ENCODE peak calls at places on chromosomes 4 and X, in nine cellular contexts. Y is brain microvascular endothelial cell, H is adipocyte, U is HL-60, A is ascending aorta, M is AG04450, S is right lobe of liver, Q is uterus, X is thoracic aorta. Z is an unnamed sample. For H3K27me3, the result is how much of the 10 kb centered on the place peaks cover.

GRCh38 chr4:126223784-126224407 is 909.1 kb downstream of the FAT4 start:
- DNase-seq in U (no peak), M (no peak), H (peak), A (no peak), Q (no peak), X (no peak), S (no peak), Y (no peak), Z (no peak)

GRCh38 chrX:1398431-1399340 is 6.8 kb upstream of the SLC25A6 start:
- DNase-seq in U (no peak), A (no peak), M (no peak), S (no peak), X (no peak), Q (no peak), H (no peak), Y (no peak), Z (no peak)

GRCh38 chr4:135249006-135249405 is 1047.4 kb upstream of the PABPC4L start:
- DNase-seq in Q (no peak), X (no peak), A (no peak), Y (no peak), M (no peak), U (no peak), H (no peak), S (no peak), Z (no peak)

GRCh38 chr4:1035510-1035909 is 24.1 kb downstream of the FGFRL1 start:
- DNase-seq in M (no peak), X (no peak), S (no peak), A (no peak), Q (no peak), H (no peak), U (no peak), Y (no peak), Z (no peak)

GRCh38 chr4:133402616-133403015 is 253.5 kb downstream of the PCDH10 start:
- DNase-seq in Q (no peak), A (no peak), H (peak), X (no peak), Y (peak), U (no peak), M (no peak), S (no peak), Z (peak)

GRCh38 chrX:11244641-11245040 is 48.6 kb upstream of the AMELX start:
- DNase-seq in U (no peak), S (no peak), A (no peak), M (no peak), H (peak), Y (no peak), X (no peak), Q (peak), Z (peak)

GRCh38 chr4:165207016-165207430 is 338 bp upstream of the KLHL2 start:
- DNase-seq in Y (peak), S (peak), X (no peak), Q (peak), A (no peak), H (no peak), U (no peak), M (no peak), Z (no peak)

GRCh38 chr4:108794136-108794535 is 31.3 kb upstream of the ETNPPL start:
- DNase-seq in S (peak), H (peak), A (no peak), Q (no peak), M (no peak), Y (peak), X (no peak), U (no peak), Z (peak)

GRCh38 chr4:172232966-172233365 is 419.8 kb downstream of the GALNTL6 start:
- DNase-seq in H (peak), Q (no peak), Y (no peak), X (no peak), A (no peak), U (no peak), M (no peak), S (no peak), Z (no peak)

GRCh38 chr4:40722576-40723161 is 27.1 kb upstream of the NSUN7 start:
- DNase-seq in X (no peak), A (no peak), M (no peak), H (no peak), Q (no peak), U (peak), Y (no peak), S (no peak), Z (peak)

GRCh38 chrX:20362268-20363002 is 95.7 kb upstream of the RPS6KA3 start:
- DNase-seq in M (no peak), Q (no peak), X (no peak), S (no peak), Y (peak), H (peak), A (no peak), U (no peak), Z (no peak)

GRCh38 chr4:89829470-89830138 is 7.4 kb downstream of the SNCA start:
- DNase-seq in X (no peak), Y (no peak), A (no peak), Q (no peak), M (no peak), S (no peak), U (peak), H (peak), Z (peak)

GRCh38 chrX:45353462-45353861 is 152.8 kb upstream of the DIPK2B start:
- DNase-seq in U (no peak), X (no peak), H (no peak), S (no peak), M (no peak), Y (no peak), Q (no peak), A (no peak), Z (no peak)

GRCh38 chrX:109783712-109784109 is 50.7 kb upstream of the ACSL4 start:
- DNase-seq in Y (no peak), H (no peak), A (no peak), U (no peak), M (no peak), S (no peak), X (no peak), Q (peak), Z (peak)
- H3K27me3 ChIP-seq in Y (under half), H (under half), A (under half), U (under half), M (under half), S (under half), X (under half), Q (under half), Z (under half)

GRCh38 chr4:3482707-3483106 is 19.6 kb downstream of the DOK7 start:
- DNase-seq in M (no peak), Y (no peak), A (no peak), S (no peak), U (no peak), Q (no peak), X (no peak), H (no peak), Z (no peak)
- H3K27me3 ChIP-seq in M (under half), Y (under half), A (under half), S (under half), U (under half), Q (under half), X (under half), H (under half), Z (under half)

GRCh38 chr4:3832536-3833220 is 66.5 kb downstream of the ADRA2C start:
- DNase-seq in S (no peak), H (no peak), M (no peak), Q (no peak), U (no peak), Y (no peak), X (no peak), A (no peak), Z (no peak)
- H3K27me3 ChIP-seq in S (under half), H (half or more), M (under half), Q (under half), U (under half), Y (under half), X (under half), A (under half), Z (under half)

DNA sequence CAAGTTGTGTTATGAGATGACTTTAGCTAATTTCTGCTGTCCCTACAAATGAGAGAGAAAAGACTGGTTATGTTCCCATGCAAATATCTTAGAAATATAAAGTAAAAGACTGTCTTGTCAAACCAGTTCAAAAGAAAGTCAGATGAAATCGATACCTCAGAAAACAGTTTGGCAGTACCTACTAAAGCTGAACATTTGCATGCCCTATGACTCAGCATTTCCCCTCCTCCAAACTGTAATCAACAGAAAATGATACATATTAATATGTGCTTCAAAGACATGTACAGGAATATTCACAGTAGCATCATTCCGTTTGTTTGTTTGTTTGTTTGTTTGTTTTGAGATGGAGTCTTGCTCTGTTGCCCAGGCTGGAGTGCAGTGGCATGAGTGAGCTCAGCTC is 90.3 kb downstream of the ARX start:
- DNase-seq in Y (no peak), S (no peak), X (no peak), M (no peak), A (no peak), U (no peak), Q (no peak), H (no peak), Z (no peak)
- H3K27me3 ChIP-seq in Y (under half), S (under half), X (under half), M (under half), A (under half), U (under half), Q (under half), H (under half), Z (under half)

DNA sequence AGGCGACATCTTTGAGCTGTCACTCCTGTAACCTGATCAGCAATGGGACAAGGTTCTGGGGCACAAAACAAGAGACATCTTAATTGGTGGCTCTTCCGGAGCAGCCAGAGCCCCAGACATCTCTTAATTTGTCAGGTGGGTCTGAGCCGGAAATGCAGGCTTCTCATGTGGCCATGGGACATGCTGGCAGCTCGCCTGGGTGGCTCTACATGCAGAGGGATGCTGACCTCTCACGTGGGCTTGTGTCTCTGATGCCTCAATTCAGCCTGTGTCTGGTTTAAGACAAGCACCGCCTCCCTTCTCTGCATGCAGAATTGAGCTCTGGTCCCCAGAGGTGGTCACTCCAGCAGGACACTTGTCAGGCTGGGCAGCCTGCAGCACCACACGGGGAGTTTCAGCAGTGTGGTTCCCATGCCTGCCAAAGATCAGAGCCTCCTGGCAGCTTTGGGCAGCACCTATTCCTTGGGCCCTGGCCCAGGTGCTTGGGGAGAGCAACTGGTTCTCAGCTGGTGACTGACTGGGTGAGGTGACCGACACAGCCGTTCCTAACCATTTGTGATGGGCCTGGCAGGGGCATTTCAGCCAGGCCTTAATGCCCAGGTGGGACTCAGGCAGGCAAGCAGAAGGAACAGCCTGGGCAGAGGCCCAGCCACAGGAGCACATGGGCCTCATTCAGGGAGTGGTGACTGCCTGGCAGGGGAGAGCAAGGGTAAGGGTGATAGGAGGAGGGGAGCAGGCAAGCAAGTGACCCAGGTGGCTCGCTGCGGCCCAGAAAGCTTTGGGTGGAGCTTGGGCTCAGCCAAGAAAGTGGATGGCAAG is 53.4 kb downstream of the HMX1 start:
- DNase-seq in S (peak), Y (no peak), A (no peak), H (no peak), Q (no peak), U (no peak), X (no peak), M (no peak), Z (no peak)
- H3K27me3 ChIP-seq in S (under half), Y (under half), A (under half), H (under half), Q (under half), U (under half), X (under half), M (under half), Z (under half)

GRCh38 chrX:104250470-104250869 is 4.3 kb downstream of the ESX1 start:
- DNase-seq in S (no peak), Y (no peak), M (no peak), H (no peak), X (no peak), Q (no peak), A (no peak), U (no peak), Z (no peak)
- H3K27me3 ChIP-seq in S (under half), Y (under half), M (under half), H (half or more), X (under half), Q (under half), A (under half), U (under half), Z (under half)

GRCh38 chr4:16646459-16646858 is 252.0 kb downstream of the LDB2 start:
- DNase-seq in H (no peak), Y (no peak), A (no peak), Q (no peak), M (no peak), X (no peak), S (no peak), U (no peak), Z (no peak)

GRCh38 chr4:16641971-16642370 is 256.5 kb downstream of the LDB2 start:
- DNase-seq in S (no peak), Y (no peak), Q (peak), X (no peak), U (no peak), A (no peak), M (no peak), H (peak), Z (no peak)

GRCh38 chr4:16642897-16643296 is 255.5 kb downstream of the LDB2 start:
- DNase-seq in S (no peak), A (no peak), X (no peak), H (no peak), M (no peak), Q (no peak), U (no peak), Y (no peak), Z (no peak)

GRCh38 chr4:16643852-16644251 is 254.6 kb downstream of the LDB2 start:
- DNase-seq in H (no peak), Q (no peak), U (no peak), M (no peak), A (no peak), S (no peak), Y (no peak), X (no peak), Z (no peak)
- H3K27me3 ChIP-seq in H (under half), Q (under half), U (under half), M (under half), A (under half), S (under half), Y (under half), X (under half), Z (under half)

DNA sequence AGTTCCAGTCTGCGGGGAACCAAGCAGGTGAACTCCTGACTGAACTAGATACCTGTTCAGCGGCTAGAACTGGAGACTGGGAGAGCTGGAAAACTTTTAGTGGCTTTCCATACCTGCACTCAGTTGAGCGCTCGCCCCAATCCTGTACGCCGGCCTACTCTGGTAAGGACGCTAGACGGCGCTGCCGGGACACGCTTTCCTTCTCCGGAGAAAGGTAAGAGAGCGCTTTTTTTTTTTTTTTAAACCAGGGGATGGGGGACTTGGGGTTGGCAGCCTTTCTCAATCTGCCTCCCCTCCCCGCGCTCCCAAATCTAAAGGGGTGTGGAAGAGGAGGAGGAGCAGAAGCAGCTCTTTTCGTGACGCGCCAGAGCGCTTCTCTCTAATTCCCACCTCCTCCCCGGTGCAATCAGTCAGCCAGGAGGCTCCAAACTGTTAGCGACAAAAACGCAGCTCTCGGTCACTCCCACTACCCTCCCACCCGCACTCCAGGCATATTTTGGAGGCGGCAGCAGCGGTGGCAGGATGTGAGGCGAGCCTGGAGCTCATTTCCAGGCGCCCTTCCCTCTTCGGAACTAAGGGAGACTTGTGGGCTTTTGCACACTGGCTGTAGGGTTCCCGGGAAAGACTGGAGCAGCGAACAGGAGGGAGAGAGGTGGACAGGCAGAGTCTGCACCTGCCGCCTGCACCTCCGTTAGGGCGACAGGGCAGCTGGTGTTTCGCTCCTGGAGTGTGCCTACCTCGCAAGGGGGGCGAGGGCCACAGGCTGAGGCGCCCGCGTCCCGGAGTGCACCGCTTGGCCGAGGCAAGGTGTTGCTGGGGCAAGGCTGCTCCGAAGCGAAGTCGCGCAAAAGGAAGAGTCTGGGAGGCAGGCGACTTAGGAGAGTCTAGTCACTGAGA is at the start of gene IL1RAPL2:
- DNase-seq in A (no peak), Q (no peak), Y (no peak), S (peak), H (peak), M (no peak), U (no peak), X (no peak), Z (peak)
- H3K27me3 ChIP-seq in A (under half), Q (under half), Y (under half), S (under half), H (half or more), M (under half), U (under half), X (under half), Z (half or more)

GRCh38 chr4:65893957-65894755 is 223.9 kb upstream of the EPHA5 start:
- DNase-seq in Q (no peak), A (no peak), H (peak), U (no peak), Y (no peak), M (no peak), S (no peak), X (no peak), Z (peak)
- H3K27me3 ChIP-seq in Q (under half), A (under half), H (under half), U (under half), Y (under half), M (under half), S (under half), X (under half), Z (under half)

GRCh38 chr4:5893591-5893990 is 705 bp upstream of the CRMP1 start:
- DNase-seq in U (no peak), H (no peak), A (no peak), S (no peak), M (no peak), Y (no peak), Q (no peak), X (no peak), Z (no peak)

GRCh38 chr4:5894266-5894665 is 1.4 kb upstream of the CRMP1 start:
- DNase-seq in H (no peak), Y (no peak), A (no peak), U (no peak), X (no peak), Q (no peak), S (no peak), M (no peak), Z (no peak)

GRCh38 chr4:5892321-5893012 is 419 bp downstream of the CRMP1 start:
- DNase-seq in Q (no peak), S (no peak), H (no peak), U (no peak), M (no peak), Y (no peak), X (no peak), A (no peak), Z (no peak)

GRCh38 chr4:5891563-5892320 is 1.1 kb downstream of the CRMP1 start:
- DNase-seq in M (no peak), Y (no peak), X (no peak), Q (no peak), H (no peak), S (no peak), U (no peak), A (no peak), Z (no peak)

DNA sequence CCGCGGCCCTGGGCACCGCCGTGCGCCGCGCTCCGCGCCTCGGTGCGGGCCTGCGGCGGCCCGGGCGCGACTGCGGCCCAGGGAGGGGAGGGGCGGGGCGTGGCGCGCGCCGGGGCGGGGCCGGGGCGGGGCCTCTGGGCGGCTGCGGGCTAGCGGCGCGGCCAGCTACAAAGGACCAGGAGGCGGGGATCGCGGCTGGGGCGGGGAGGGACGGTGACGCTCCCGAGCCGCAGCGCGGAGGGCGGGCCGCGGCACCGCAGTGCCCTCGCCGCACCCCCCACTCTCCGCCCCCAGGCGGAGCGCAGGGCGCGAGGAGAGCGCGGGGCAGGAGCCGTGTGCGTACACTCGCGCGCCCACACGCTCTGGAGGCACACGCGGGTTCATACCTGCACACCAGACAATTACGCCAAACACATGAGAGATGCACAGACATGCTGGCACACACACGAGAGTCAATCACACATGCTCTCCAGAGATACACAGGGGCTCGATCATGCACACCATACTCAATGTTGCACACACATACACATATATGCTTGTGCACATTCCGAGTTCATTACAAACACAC is at the start of gene CRMP1:
- DNase-seq in A (no peak), M (no peak), S (no peak), U (no peak), Q (no peak), Y (no peak), H (peak), X (no peak), Z (no peak)
- H3K27me3 ChIP-seq in A (under half), M (half or more), S (under half), U (under half), Q (under half), Y (half or more), H (half or more), X (under half), Z (half or more)

Z was measured in foreskin keratinocyte.